ENCODE peak calls at places on chromosomes 5 and 9, in four cellular contexts. M, G, V and W are unnamed samples.
A peak's percentile ranks its signal among the peaks of the same experiment; 100 is the strongest.

GRCh38 chr5:122259995-122260394 is 52.0 kb upstream of the SNCAIP start:
- DNase-seq in M (peak; percentile 83), G (peak; percentile 74), V (no peak), W (no peak)

GRCh38 chr5:168364151-168364661 is 72.8 kb downstream of the WWC1 start:
- DNase-seq in M (peak; percentile 56), G (no peak), V (no peak), W (peak; percentile 78)

GRCh38 chr5:115685966-115686691 is 60.3 kb upstream of the TMED7 start:
- DNase-seq in M (peak; percentile 47), G (peak; percentile 15), V (peak; percentile 6), W (peak; percentile 46)

GRCh38 chr9:127942152-127943010 is 4.7 kb upstream of the DPM2 start:
- DNase-seq in M (peak; percentile 70), G (peak; percentile 81), V (peak; percentile 68), W (no peak)

GRCh38 chr5:150021491-150022162 is 21.1 kb downstream of the HMGXB3 start:
- DNase-seq in M (peak; percentile 82), G (peak; percentile 67), V (no peak), W (peak; percentile 82)

GRCh38 chr5:79743846-79744605 is 54.4 kb downstream of the CMYA5 start:
- DNase-seq in M (no peak), G (no peak), V (no peak), W (no peak)

GRCh38 chr9:125807065-125807464 is 59.9 kb downstream of the PBX3 start:
- DNase-seq in M (peak; percentile 61), G (peak; percentile 51), V (no peak), W (no peak)

GRCh38 chr5:29015523-29015922 is 1977.1 kb upstream of the CDH9 start:
- DNase-seq in M (no peak), G (no peak), V (no peak), W (no peak)

GRCh38 chr9:78121488-78121887 is 89.9 kb upstream of the GNAQ start:
- DNase-seq in M (peak; percentile 66), G (peak; percentile 75), V (peak; percentile 81), W (peak; percentile 41)

GRCh38 chr9:21110708-21111576 is 30.7 kb downstream of the IFNW1 start:
- DNase-seq in M (peak; percentile 80), G (peak; percentile 86), V (no peak), W (peak; percentile 72)

GRCh38 chr9:133429641-133430161 is 7.5 kb downstream of the ADAMTS13 start:
- DNase-seq in M (no peak), G (peak; percentile 42), V (peak; percentile 50), W (no peak)

GRCh38 chr9:16535555-16535954 is 334.9 kb downstream of the BNC2 start:
- DNase-seq in M (no peak), G (no peak), V (no peak), W (no peak)

GRCh38 chr9:122080986-122081385 is 12.1 kb downstream of the TTLL11 start:
- DNase-seq in M (no peak), G (no peak), V (no peak), W (no peak)

GRCh38 chr5:82517544-82517943 is 239.4 kb upstream of the RPS23 start:
- DNase-seq in M (no peak), G (no peak), V (no peak), W (no peak)

GRCh38 chr9:95498641-95499040 is 18.1 kb downstream of the PTCH1 start:
- DNase-seq in M (no peak), G (no peak), V (no peak), W (no peak)

GRCh38 chr5:28374492-28374934 is 1336.1 kb upstream of the CDH9 start:
- DNase-seq in M (no peak), G (peak; percentile 16), V (no peak), W (no peak)

GRCh38 chr9:41229408-41230401 is 40.6 kb upstream of the ZNG1F start:
- DNase-seq in M (peak; percentile 24), G (peak; percentile 7), V (no peak), W (no peak)

GRCh38 chr5:72523960-72524582 is 16.9 kb upstream of the ZNF366 start:
- DNase-seq in M (peak; percentile 92), G (peak; percentile 91), V (no peak), W (peak; percentile 80)

GRCh38 chr9:83153030-83153429 is 90.1 kb upstream of the RASEF start:
- DNase-seq in M (no peak), G (no peak), V (no peak), W (no peak)

GRCh38 chr9:113501129-113501686 is 37.7 kb downstream of the RGS3 start:
- DNase-seq in M (no peak), G (no peak), V (no peak), W (no peak)

GRCh38 chr9:88953401-88954029 is 37.8 kb upstream of the S1PR3 start:
- DNase-seq in M (peak; percentile 88), G (peak; percentile 72), V (no peak), W (no peak)

GRCh38 chr9:123775885-123776284 is 154.0 kb downstream of the DENND1A start:
- DNase-seq in M (no peak), G (no peak), V (no peak), W (no peak)

GRCh38 chr9:76759726-76760125 is 4.5 kb upstream of the PCA3 start:
- DNase-seq in M (no peak), G (no peak), V (no peak), W (no peak)

GRCh38 chr9:110620726-110621125 is 41.2 kb upstream of the SVEP1 start:
- DNase-seq in M (no peak), G (peak; percentile 21), V (no peak), W (no peak)

GRCh38 chr5:54455413-54456157 is at the start of gene HSPB3:
- DNase-seq in M (peak; percentile 18), G (peak; percentile 74), V (no peak), W (no peak)

GRCh38 chr5:93359296-93359957 is 221.6 kb downstream of the NR2F1-AS1 start:
- DNase-seq in M (peak; percentile 82), G (peak; percentile 99), V (peak; percentile 14), W (peak; percentile 23)

GRCh38 chr5:36369092-36369737 is 67.5 kb upstream of the RANBP3L start:
- DNase-seq in M (peak; percentile 65), G (peak; percentile 54), V (peak; percentile 63), W (peak; percentile 51)

GRCh38 chr5:127431977-127432376 is 85.5 kb upstream of the PRRC1 start:
- DNase-seq in M (no peak), G (no peak), V (no peak), W (no peak)

GRCh38 chr9:129806126-129806525 is 3.1 kb downstream of the TOR1B start:
- DNase-seq in M (no peak), G (no peak), V (no peak), W (no peak)

GRCh38 chr9:81389569-81389993 is 299.8 kb downstream of the TLE1 start:
- DNase-seq in M (peak; percentile 98), G (peak; percentile 97), V (peak; percentile 15), W (peak; percentile 97)

GRCh38 chr5:33565304-33565703 is 124.5 kb downstream of the TARS1 start:
- DNase-seq in M (no peak), G (peak; percentile 47), V (peak; percentile 86), W (peak; percentile 2)

GRCh38 chr5:169706758-169707450 is 69.8 kb downstream of the DOCK2 start:
- DNase-seq in M (peak; percentile 88), G (peak; percentile 47), V (no peak), W (peak; percentile 41)

GRCh38 chr9:135275163-135275925 is 187.9 kb downstream of the OLFM1 start:
- DNase-seq in M (no peak), G (no peak), V (peak; percentile 90), W (no peak)

GRCh38 chr9:5579881-5580280 is 49.0 kb upstream of the RIC1 start:
- DNase-seq in M (no peak), G (no peak), V (no peak), W (no peak)

GRCh38 chr9:99824378-99825157 is 2.9 kb downstream of the NR4A3 start:
- DNase-seq in M (no peak), G (peak; percentile 52), V (peak; percentile 45), W (no peak)

GRCh38 chr9:126397056-126397455 is 70.4 kb downstream of the MVB12B start:
- DNase-seq in M (no peak), G (no peak), V (no peak), W (no peak)

GRCh38 chr5:102152906-102153787 is 142.9 kb downstream of the SLCO4C1 start:
- DNase-seq in M (peak; percentile 4), G (no peak), V (peak; percentile 5), W (peak; percentile 0)

GRCh38 chr5:149429839-149430721 is 51.0 kb upstream of the IL17B start:
- DNase-seq in M (no peak), G (peak; percentile 75), V (no peak), W (no peak)

GRCh38 chr9:69809304-69809863 is 11.2 kb upstream of the CFAP95 start:
- DNase-seq in M (peak; percentile 32), G (peak; percentile 37), V (no peak), W (no peak)

GRCh38 chr5:56358703-56359428 is 125.7 kb upstream of the ANKRD55 start:
- DNase-seq in M (peak; percentile 45), G (peak; percentile 41), V (peak; percentile 70), W (peak; percentile 81)
- H3K4me3 ChIP-seq in M (no peak overlapping the region), G (no peak overlapping the region), V (no peak overlapping the region), W (no peak overlapping the region)

GRCh38 chr5:86500947-86501346 is 116.8 kb upstream of the COX7C start:
- DNase-seq in M (no peak), G (no peak), V (no peak), W (no peak)
- TF ChIP-seq CTCF in M (no peak), G (no peak), V (peak; percentile 12), W (peak; percentile 30)

GRCh38 chr5:103490340-103490739 is 72.2 kb downstream of the NUDT12 start:
- DNase-seq in M (no peak), G (no peak), V (no peak), W (no peak)
- H3K4me3 ChIP-seq in M (no peak overlapping the region), G (no peak overlapping the region), V (no peak overlapping the region), W (no peak overlapping the region)

DNA sequence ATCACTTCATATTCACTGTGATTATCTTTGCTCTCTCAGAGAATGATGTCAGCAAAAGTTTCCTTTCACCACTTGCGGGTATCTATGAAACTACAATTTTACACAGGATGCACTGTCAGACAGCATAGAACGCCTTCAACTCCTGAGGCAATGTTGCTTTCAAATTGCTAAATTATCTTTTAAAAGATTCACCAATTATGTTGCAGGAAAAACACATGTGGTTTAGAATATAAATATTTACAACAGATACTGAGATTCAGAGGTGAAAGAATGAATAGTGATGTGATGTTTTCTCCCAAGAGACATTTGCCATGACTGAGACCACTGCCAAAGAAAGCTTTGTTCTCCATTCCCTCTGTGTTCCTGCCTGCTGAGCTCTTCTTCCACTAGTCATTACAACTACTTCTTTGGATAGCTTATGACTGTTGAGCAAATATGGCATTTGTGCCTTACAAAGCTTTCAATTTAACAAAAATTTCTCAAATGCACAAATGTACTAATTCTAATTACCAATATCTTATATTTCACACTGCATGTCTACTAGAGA is 879.9 kb upstream of the DMAC1 start:
- DNase-seq in M (peak; percentile 22), G (peak; percentile 24), V (no peak), W (peak; percentile 15)
- TF ChIP-seq CTCF in M (no peak), G (no peak), V (no peak), W (no peak)

GRCh38 chr5:74639538-74640449 is 734 bp downstream of the ENC1 start:
- DNase-seq in M (peak; percentile 38), G (peak; percentile 61), V (peak; percentile 60), W (no peak)
- H3K4me3 ChIP-seq in M (peak overlapping the region; percentile 75), G (peak overlapping the region; percentile 88), V (peak overlapping the region; percentile 76), W (peak overlapping the region; percentile 89)

GRCh38 chr5:96936431-96937221 is 746 bp downstream of the LNPEP start:
- DNase-seq in M (peak; percentile 37), G (no peak), V (peak; percentile 58), W (no peak)
- TF ChIP-seq CTCF in M (no peak), G (peak; percentile 4), V (no peak), W (no peak)